ENCODE peak calls at places on chromosomes 6 and 20, in six cellular contexts. C is mesendoderm, H is HepG2, X is NT2/D1, O is neural progenitor cell, P is adipocyte. M is an unnamed sample.

GRCh38 chr20:51153867-51154707 is 131.2 kb upstream of the KCNG1 start:
- DNase-seq in C (no peak), H (no peak), X (no peak), O (no peak), P (no peak), M (no peak)

GRCh38 chr6:159693894-159694545 is 979 bp upstream of the SOD2 start:
- DNase-seq in C (peak; percentile 22), H (peak; percentile 73), X (no peak), O (no peak), P (peak; percentile 27), M (no peak)

GRCh38 chr20:51398083-51398482 is 144.4 kb downstream of the NFATC2 start:
- DNase-seq in C (no peak), H (no peak), X (no peak), O (no peak), P (no peak), M (no peak)

GRCh38 chr20:1810926-1811620 is 84.1 kb upstream of the SIRPA start:
- DNase-seq in C (no peak), H (peak; percentile 61), X (peak; percentile 30), O (no peak), P (peak; percentile 51), M (no peak)

GRCh38 chr20:44433751-44434538 is 41.7 kb upstream of the TTPAL start:
- DNase-seq in C (no peak), H (peak; percentile 99), X (no peak), O (no peak), P (no peak), M (no peak)

GRCh38 chr6:130371921-130372320 is 6.1 kb downstream of the TMEM200A start:
- DNase-seq in C (no peak), H (no peak), X (no peak), O (no peak), P (no peak), M (no peak)

GRCh38 chr6:85551264-85551663 is 42.4 kb downstream of the SNX14 start:
- DNase-seq in C (peak; percentile 52), H (no peak), X (no peak), O (peak; percentile 2), P (no peak), M (peak; percentile 15)

GRCh38 chr6:3406362-3406809 is 50.5 kb downstream of the SLC22A23 start:
- DNase-seq in C (no peak), H (no peak), X (no peak), O (no peak), P (no peak), M (no peak)

GRCh38 chr20:17841751-17842191 is 126.8 kb downstream of the SNX5 start:
- DNase-seq in C (no peak), H (no peak), X (no peak), O (no peak), P (peak; percentile 54), M (no peak)

GRCh38 chr6:89297695-89298351 is 17.3 kb downstream of the GABRR2 start:
- DNase-seq in C (peak; percentile 37), H (peak; percentile 47), X (no peak), O (peak; percentile 47), P (peak; percentile 81), M (no peak)

GRCh38 chr6:5068153-5068751 is 16.9 kb upstream of the PPP1R3G start:
- DNase-seq in C (no peak), H (peak; percentile 97), X (no peak), O (no peak), P (no peak), M (no peak)

GRCh38 chr20:20216941-20217340 is 151.0 kb upstream of the INSM1 start:
- DNase-seq in C (no peak), H (no peak), X (no peak), O (no peak), P (no peak), M (no peak)

GRCh38 chr6:54010340-54011276 is 100.6 kb upstream of the MLIP start:
- DNase-seq in C (no peak), H (peak; percentile 55), X (no peak), O (no peak), P (no peak), M (no peak)

GRCh38 chr6:136123464-136123863 is 126.6 kb downstream of the MTFR2 start:
- DNase-seq in C (no peak), H (no peak), X (no peak), O (no peak), P (peak; percentile 35), M (no peak)

GRCh38 chr6:169238766-169239165 is 14.9 kb downstream of the THBS2 start:
- DNase-seq in C (no peak), H (no peak), X (no peak), O (no peak), P (no peak), M (no peak)

GRCh38 chr6:161486326-161486725 is 212.5 kb upstream of the AGPAT4 start:
- DNase-seq in C (peak; percentile 76), H (no peak), X (no peak), O (no peak), P (peak; percentile 62), M (no peak)

GRCh38 chr6:42441059-42441471 is 10.7 kb downstream of the TRERF1 start:
- DNase-seq in C (no peak), H (no peak), X (no peak), O (no peak), P (peak; percentile 80), M (no peak)

GRCh38 chr6:133973109-133973971 is 20.3 kb downstream of the TBPL1 start:
- DNase-seq in C (peak; percentile 66), H (peak; percentile 58), X (no peak), O (peak; percentile 58), P (peak; percentile 88), M (peak; percentile 48)

GRCh38 chr20:1437222-1437904 is 29.3 kb downstream of the NSFL1C start:
- DNase-seq in C (peak; percentile 82), H (peak; percentile 83), X (peak; percentile 63), O (peak; percentile 75), P (peak; percentile 86), M (peak; percentile 63)

GRCh38 chr20:37727247-37727956 is 33.6 kb downstream of the CTNNBL1 start:
- DNase-seq in C (peak; percentile 89), H (peak; percentile 74), X (peak; percentile 6), O (peak; percentile 90), P (peak; percentile 30), M (peak; percentile 71)

GRCh38 chr6:75752365-75752764 is 3.3 kb downstream of the MYO6 start:
- DNase-seq in C (no peak), H (peak; percentile 17), X (no peak), O (no peak), P (no peak), M (no peak)

GRCh38 chr20:32112862-32113261 is 3.3 kb downstream of the TM9SF4 start:
- DNase-seq in C (no peak), H (no peak), X (no peak), O (no peak), P (no peak), M (no peak)

GRCh38 chr20:35734777-35735649 is 7.0 kb downstream of the RBM39 start:
- DNase-seq in C (no peak), H (no peak), X (no peak), O (no peak), P (no peak), M (no peak)

GRCh38 chr6:75296811-75297779 is 12.5 kb upstream of the TMEM30A start:
- DNase-seq in C (peak; percentile 76), H (peak; percentile 57), X (peak; percentile 40), O (peak; percentile 68), P (peak; percentile 86), M (peak; percentile 68)

GRCh38 chr6:38554700-38555413 is 84.9 kb downstream of the BTBD9 start:
- DNase-seq in C (no peak), H (no peak), X (no peak), O (no peak), P (peak; percentile 44), M (no peak)

GRCh38 chr6:5398530-5398929 is 137.2 kb downstream of the FARS2 start:
- DNase-seq in C (peak; percentile 35), H (peak; percentile 35), X (no peak), O (peak; percentile 47), P (peak; percentile 61), M (no peak)

GRCh38 chr6:27553123-27553904 is 80.4 kb upstream of the ZNF184 start:
- DNase-seq in C (peak; percentile 98), H (peak; percentile 76), X (peak; percentile 57), O (peak; percentile 68), P (peak; percentile 29), M (no peak)

GRCh38 chr20:62860924-62861691 is 514 bp downstream of the TCFL5 start:
- DNase-seq in C (no peak), H (no peak), X (no peak), O (peak; percentile 65), P (peak; percentile 69), M (peak; percentile 17)

GRCh38 chr6:157449610-157450009 is 68.6 kb downstream of the ZDHHC14 start:
- DNase-seq in C (no peak), H (no peak), X (no peak), O (no peak), P (peak; percentile 40), M (no peak)

GRCh38 chr6:85096976-85097375 is 332.6 kb upstream of the TBX18 start:
- DNase-seq in C (peak; percentile 17), H (no peak), X (peak; percentile 2), O (no peak), P (no peak), M (no peak)

GRCh38 chr6:159727717-159728440 is 573 bp downstream of the WTAP start:
- DNase-seq in C (peak; percentile 70), H (peak; percentile 29), X (no peak), O (no peak), P (peak; percentile 67), M (peak; percentile 38)

GRCh38 chr6:36444470-36444869 is 1.7 kb downstream of the KCTD20 start:
- DNase-seq in C (no peak), H (no peak), X (no peak), O (no peak), P (peak; percentile 86), M (no peak)
- H3K9ac ChIP-seq in C (peak overlapping the region; percentile 97), H (peak overlapping the region; percentile 87), X (no peak overlapping the region), O (no peak overlapping the region), P (peak overlapping the region; percentile 99), M (no peak overlapping the region)

GRCh38 chr6:11323666-11324452 is 91.4 kb upstream of the NEDD9 start:
- DNase-seq in C (no peak), H (peak; percentile 86), X (no peak), O (no peak), P (no peak), M (no peak)

GRCh38 chr6:11325431-11325830 is 93.0 kb upstream of the NEDD9 start:
- DNase-seq in C (no peak), H (no peak), X (no peak), O (no peak), P (no peak), M (no peak)

GRCh38 chr6:11320914-11321549 is 88.6 kb upstream of the NEDD9 start:
- DNase-seq in C (no peak), H (no peak), X (no peak), O (no peak), P (no peak), M (no peak)

GRCh38 chr6:11322252-11322885 is 89.9 kb upstream of the NEDD9 start:
- DNase-seq in C (no peak), H (no peak), X (no peak), O (no peak), P (no peak), M (no peak)

GRCh38 chr6:11324453-11325023 is 92.1 kb upstream of the NEDD9 start:
- DNase-seq in C (no peak), H (no peak), X (no peak), O (no peak), P (no peak), M (no peak)
- H3K9ac ChIP-seq in C (no peak overlapping the region), H (peak overlapping the region; percentile 25), X (no peak overlapping the region), O (no peak overlapping the region), P (no peak overlapping the region), M (no peak overlapping the region)

GRCh38 chr6:14875678-14876063 is 370.2 kb upstream of the JARID2 start:
- DNase-seq in C (no peak), H (no peak), X (no peak), O (no peak), P (no peak), M (no peak)
- H3K9ac ChIP-seq in C (no peak overlapping the region), H (no peak overlapping the region), X (no peak overlapping the region), O (no peak overlapping the region), P (no peak overlapping the region), M (no peak overlapping the region)

GRCh38 chr6:20236899-20237600 is 24.8 kb upstream of the MBOAT1 start:
- DNase-seq in C (no peak), H (no peak), X (no peak), O (no peak), P (no peak), M (no peak)
- H3K9ac ChIP-seq in C (no peak overlapping the region), H (no peak overlapping the region), X (no peak overlapping the region), O (no peak overlapping the region), P (no peak overlapping the region), M (no peak overlapping the region)

M was measured in neuronal stem cell.